ENCODE peak calls at places on chromosome 17, in four cellular contexts. One of them, this sample, is unnamed.

GRCh38 chr17:17822189-17822978 is 14.4 kb downstream of the SREBF1 start:
- DNase-seq in A673: no peak
- DNase-seq in WTC11: no peak
- DNase-seq in cardiac fibroblast: peak; percentile 92
- DNase-seq in this sample: peak; percentile 89

GRCh38 chr17:80984749-80985148 is 6.9 kb upstream of the CHMP6 start:
- DNase-seq in A673: no peak
- DNase-seq in WTC11: peak; percentile 43
- DNase-seq in cardiac fibroblast: peak; percentile 95
- DNase-seq in this sample: peak; percentile 88

GRCh38 chr17:44496815-44497214 is 6.4 kb downstream of the GPATCH8 start:
- DNase-seq in A673: no peak
- DNase-seq in WTC11: no peak
- DNase-seq in cardiac fibroblast: no peak
- DNase-seq in this sample: no peak

GRCh38 chr17:66203274-66204015 is 11.5 kb upstream of the CEP112 start:
- DNase-seq in A673: no peak
- DNase-seq in WTC11: no peak
- DNase-seq in cardiac fibroblast: no peak
- DNase-seq in this sample: no peak

GRCh38 chr17:80104956-80105375 is 3.6 kb downstream of the GAA start:
- DNase-seq in A673: no peak
- DNase-seq in WTC11: no peak
- DNase-seq in cardiac fibroblast: no peak
- DNase-seq in this sample: no peak

GRCh38 chr17:69928586-69928985 is 146.4 kb upstream of the KCNJ16 start:
- DNase-seq in A673: no peak
- DNase-seq in WTC11: no peak
- DNase-seq in cardiac fibroblast: no peak
- DNase-seq in this sample: no peak

GRCh38 chr17:42387221-42387657 is 1.0 kb downstream of the STAT3 start:
- DNase-seq in A673: peak; percentile 72
- DNase-seq in WTC11: no peak
- DNase-seq in cardiac fibroblast: peak; percentile 91
- DNase-seq in this sample: peak; percentile 91

GRCh38 chr17:44044092-44044491 is 22.4 kb downstream of the LSM12 start:
- DNase-seq in A673: no peak
- DNase-seq in WTC11: no peak
- DNase-seq in cardiac fibroblast: peak; percentile 59
- DNase-seq in this sample: peak; percentile 42

GRCh38 chr17:81474958-81475357 is 37.6 kb downstream of the ACTG1 start:
- DNase-seq in A673: no peak
- DNase-seq in WTC11: no peak
- DNase-seq in cardiac fibroblast: no peak
- DNase-seq in this sample: no peak

GRCh38 chr17:29180051-29180787 is at the start of gene MYO18A:
- DNase-seq in A673: peak; percentile 85
- DNase-seq in WTC11: peak; percentile 85
- DNase-seq in cardiac fibroblast: peak; percentile 79
- DNase-seq in this sample: peak; percentile 68

GRCh38 chr17:66465701-66466100 is 163.3 kb downstream of the PRKCA start:
- DNase-seq in A673: no peak
- DNase-seq in WTC11: no peak
- DNase-seq in cardiac fibroblast: no peak
- DNase-seq in this sample: peak; percentile 65

GRCh38 chr17:40352779-40353394 is 11.7 kb downstream of the GJD3 start:
- DNase-seq in A673: no peak
- DNase-seq in WTC11: no peak
- DNase-seq in cardiac fibroblast: no peak
- DNase-seq in this sample: no peak

GRCh38 chr17:81393684-81394376 is 1.4 kb upstream of the BAHCC1 start:
- DNase-seq in A673: peak; percentile 100
- DNase-seq in WTC11: peak; percentile 100
- DNase-seq in cardiac fibroblast: peak; percentile 100
- DNase-seq in this sample: peak; percentile 100

GRCh38 chr17:9150407-9151090 is 129.2 kb downstream of the NTN1 start:
- DNase-seq in A673: no peak
- DNase-seq in WTC11: no peak
- DNase-seq in cardiac fibroblast: peak; percentile 14
- DNase-seq in this sample: peak; percentile 2

GRCh38 chr17:76995352-76996105 is 127.3 kb downstream of the MGAT5B start:
- DNase-seq in A673: no peak
- DNase-seq in WTC11: peak; percentile 42
- DNase-seq in cardiac fibroblast: no peak
- DNase-seq in this sample: no peak

GRCh38 chr17:14048169-14048568 is 21.1 kb upstream of the COX10 start:
- DNase-seq in A673: peak; percentile 27
- DNase-seq in WTC11: peak; percentile 29
- DNase-seq in cardiac fibroblast: no peak
- DNase-seq in this sample: no peak
- TF ChIP-seq CTCF in A673: peak; percentile 46
- TF ChIP-seq CTCF in WTC11: no peak
- TF ChIP-seq CTCF in cardiac fibroblast: peak; percentile 41
- TF ChIP-seq CTCF in this sample: peak; percentile 41

GRCh38 chr17:27807567-27808470 is 7.5 kb upstream of the NOS2 start:
- DNase-seq in A673: no peak
- DNase-seq in WTC11: no peak
- DNase-seq in cardiac fibroblast: no peak
- DNase-seq in this sample: peak; percentile 6
- TF ChIP-seq CTCF in A673: no peak
- TF ChIP-seq CTCF in WTC11: no peak
- TF ChIP-seq CTCF in cardiac fibroblast: no peak
- TF ChIP-seq CTCF in this sample: no peak

GRCh38 chr17:35542990-35543389 is 5.5 kb upstream of the SLFN12L start:
- DNase-seq in A673: no peak
- DNase-seq in WTC11: no peak
- DNase-seq in cardiac fibroblast: no peak
- DNase-seq in this sample: no peak

GRCh38 chr17:35543856-35544255 is 6.4 kb upstream of the SLFN12L start:
- DNase-seq in A673: peak; percentile 43
- DNase-seq in WTC11: no peak
- DNase-seq in cardiac fibroblast: peak; percentile 15
- DNase-seq in this sample: no peak

GRCh38 chr17:35541434-35541833 is 4.0 kb upstream of the SLFN12L start:
- DNase-seq in A673: no peak
- DNase-seq in WTC11: no peak
- DNase-seq in cardiac fibroblast: no peak
- DNase-seq in this sample: no peak

GRCh38 chr17:35539659-35540026 is 2.2 kb upstream of the SLFN12L start:
- DNase-seq in A673: no peak
- DNase-seq in WTC11: no peak
- DNase-seq in cardiac fibroblast: no peak
- DNase-seq in this sample: no peak

GRCh38 chr17:35540589-35541404 is 3.3 kb upstream of the SLFN12L start:
- DNase-seq in A673: peak; percentile 17
- DNase-seq in WTC11: no peak
- DNase-seq in cardiac fibroblast: peak; percentile 50
- DNase-seq in this sample: peak; percentile 63
- TF ChIP-seq CTCF in A673: no peak
- TF ChIP-seq CTCF in WTC11: no peak
- TF ChIP-seq CTCF in cardiac fibroblast: no peak
- TF ChIP-seq CTCF in this sample: no peak

GRCh38 chr17:39193346-39193745 is 4.1 kb downstream of the CACNB1 start:
- DNase-seq in A673: no peak
- DNase-seq in WTC11: no peak
- DNase-seq in cardiac fibroblast: no peak
- DNase-seq in this sample: no peak

GRCh38 chr17:39195568-39196160 is 1.8 kb downstream of the CACNB1 start:
- DNase-seq in A673: no peak
- DNase-seq in WTC11: no peak
- DNase-seq in cardiac fibroblast: peak; percentile 27
- DNase-seq in this sample: no peak

GRCh38 chr17:39192901-39193300 is 4.6 kb downstream of the CACNB1 start:
- DNase-seq in A673: no peak
- DNase-seq in WTC11: no peak
- DNase-seq in cardiac fibroblast: no peak
- DNase-seq in this sample: no peak

GRCh38 chr17:39194985-39195524 is 2.4 kb downstream of the CACNB1 start:
- DNase-seq in A673: no peak
- DNase-seq in WTC11: peak; percentile 60
- DNase-seq in cardiac fibroblast: no peak
- DNase-seq in this sample: no peak

GRCh38 chr17:39194089-39194984 is 3.1 kb downstream of the CACNB1 start:
- DNase-seq in A673: peak; percentile 72
- DNase-seq in WTC11: peak; percentile 73
- DNase-seq in cardiac fibroblast: peak; percentile 67
- DNase-seq in this sample: peak; percentile 73
- TF ChIP-seq CTCF in A673: peak; percentile 56
- TF ChIP-seq CTCF in WTC11: peak; percentile 12
- TF ChIP-seq CTCF in cardiac fibroblast: peak; percentile 70
- TF ChIP-seq CTCF in this sample: peak; percentile 68

GRCh38 chr17:78174870-78175642 is 6.7 kb downstream of the SYNGR2 start:
- DNase-seq in A673: no peak
- DNase-seq in WTC11: peak; percentile 72
- DNase-seq in cardiac fibroblast: no peak
- DNase-seq in this sample: no peak
- TF ChIP-seq CTCF in A673: no peak
- TF ChIP-seq CTCF in WTC11: peak; percentile 17
- TF ChIP-seq CTCF in cardiac fibroblast: no peak
- TF ChIP-seq CTCF in this sample: no peak

GRCh38 chr17:72658675-72659074 is 433.8 kb downstream of the SLC39A11 start:
- DNase-seq in A673: no peak
- DNase-seq in WTC11: no peak
- DNase-seq in cardiac fibroblast: no peak
- DNase-seq in this sample: no peak
- TF ChIP-seq CTCF in A673: no peak
- TF ChIP-seq CTCF in WTC11: no peak
- TF ChIP-seq CTCF in cardiac fibroblast: no peak
- TF ChIP-seq CTCF in this sample: no peak

GRCh38 chr17:36949461-36949927 is 740 bp downstream of the AATF start:
- DNase-seq in A673: no peak
- DNase-seq in WTC11: no peak
- DNase-seq in cardiac fibroblast: no peak
- DNase-seq in this sample: no peak
- TF ChIP-seq CTCF in A673: no peak
- TF ChIP-seq CTCF in WTC11: no peak
- TF ChIP-seq CTCF in cardiac fibroblast: no peak
- TF ChIP-seq CTCF in this sample: no peak

GRCh38 chr17:13943859-13944258 is 125.4 kb upstream of the COX10 start:
- DNase-seq in A673: no peak
- DNase-seq in WTC11: no peak
- DNase-seq in cardiac fibroblast: no peak
- DNase-seq in this sample: no peak
- TF ChIP-seq CTCF in A673: no peak
- TF ChIP-seq CTCF in WTC11: no peak
- TF ChIP-seq CTCF in cardiac fibroblast: no peak
- TF ChIP-seq CTCF in this sample: no peak

GRCh38 chr17:82647593-82648164 is 565 bp downstream of the WDR45B start:
- DNase-seq in A673: peak; percentile 39
- DNase-seq in WTC11: peak; percentile 36
- DNase-seq in cardiac fibroblast: peak; percentile 20
- DNase-seq in this sample: peak; percentile 26
- TF ChIP-seq CTCF in A673: no peak
- TF ChIP-seq CTCF in WTC11: no peak
- TF ChIP-seq CTCF in cardiac fibroblast: peak; percentile 11
- TF ChIP-seq CTCF in this sample: no peak

GRCh38 chr17:4555863-4556646 is 871 bp upstream of the MYBBP1A start:
- DNase-seq in A673: no peak
- DNase-seq in WTC11: no peak
- DNase-seq in cardiac fibroblast: no peak
- DNase-seq in this sample: no peak

GRCh38 chr17:4554441-4554996 is 665 bp downstream of the MYBBP1A start:
- DNase-seq in A673: no peak
- DNase-seq in WTC11: peak; percentile 13
- DNase-seq in cardiac fibroblast: no peak
- DNase-seq in this sample: no peak

GRCh38 chr17:4556996-4557395 is 1.8 kb upstream of the MYBBP1A start:
- DNase-seq in A673: no peak
- DNase-seq in WTC11: no peak
- DNase-seq in cardiac fibroblast: no peak
- DNase-seq in this sample: no peak

GRCh38 chr17:4553669-4554068 is 1.5 kb downstream of the MYBBP1A start:
- DNase-seq in A673: no peak
- DNase-seq in WTC11: no peak
- DNase-seq in cardiac fibroblast: no peak
- DNase-seq in this sample: no peak

DNA sequence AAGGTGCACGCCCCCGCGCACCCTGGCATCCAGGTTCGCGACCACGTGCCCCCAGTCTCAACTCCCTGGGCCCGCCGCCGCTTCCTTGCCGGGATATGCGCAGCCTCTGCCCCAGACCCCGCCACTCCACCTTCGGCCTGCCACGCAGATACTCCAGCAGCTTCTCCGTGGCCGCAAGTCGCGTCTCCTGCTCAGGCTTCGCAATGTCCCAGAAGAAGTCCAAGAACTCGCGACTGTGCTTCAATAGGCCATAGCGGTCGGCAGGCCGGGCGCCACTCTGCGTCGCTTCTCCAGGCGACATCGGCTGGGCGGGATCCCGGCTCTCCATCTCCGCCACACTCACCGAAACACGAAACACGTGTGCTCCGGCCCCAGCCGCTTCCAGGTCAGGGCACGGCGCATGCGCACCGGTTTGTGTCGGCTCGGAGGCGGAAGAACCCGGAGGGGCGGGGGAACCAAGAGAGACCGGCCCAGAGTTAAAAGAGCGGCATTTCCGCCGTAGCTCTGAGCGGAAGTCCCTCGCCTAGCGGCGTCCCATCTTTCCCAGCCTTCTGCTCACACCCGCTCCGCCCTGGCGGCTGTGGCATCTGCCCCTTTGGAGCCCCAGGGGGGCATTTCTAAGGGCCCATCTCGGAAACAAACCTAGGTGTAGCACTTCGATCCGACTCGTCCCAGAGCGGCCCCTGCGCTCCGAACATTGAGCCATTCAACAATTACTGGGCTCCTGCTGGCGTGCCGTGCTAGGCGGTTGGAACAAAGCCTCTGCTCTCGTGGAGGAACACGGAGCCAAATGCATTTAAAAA is at the start of gene MYBBP1A:
- DNase-seq in A673: peak; percentile 98
- DNase-seq in WTC11: peak; percentile 94
- DNase-seq in cardiac fibroblast: peak; percentile 97
- DNase-seq in this sample: peak; percentile 95
- TF ChIP-seq CTCF in A673: peak; percentile 48
- TF ChIP-seq CTCF in WTC11: no peak
- TF ChIP-seq CTCF in cardiac fibroblast: peak; percentile 17
- TF ChIP-seq CTCF in this sample: peak; percentile 22

This sample was measured in fibroblast of villous mesenchyme.